ENCODE peak calls at places on chromosomes 12 and 14, in four cellular contexts. J is stomach, M is transverse colon, T is tibial nerve. D is an unnamed sample.

GRCh38 chr14:64654931-64655330 is 49.3 kb upstream of the PLEKHG3 start:
- DNase-seq in J (no peak), M (no peak), T (no peak), D (no peak)

GRCh38 chr14:51504626-51505025 is 147.1 kb upstream of the FRMD6 start:
- DNase-seq in J (no peak), M (no peak), T (no peak), D (no peak)

GRCh38 chr12:27331927-27332324 is 710 bp upstream of the BMAL2 start:
- DNase-seq in J (no peak), M (no peak), T (no peak), D (no peak)

GRCh38 chr12:91133871-91134270 is 22.6 kb upstream of the LUM start:
- DNase-seq in J (no peak), M (no peak), T (no peak), D (no peak)

GRCh38 chr14:56555921-56556570 is 23.6 kb upstream of the TMEM260 start:
- DNase-seq in J (no peak), M (no peak), T (no peak), D (peak; percentile 72)

GRCh38 chr12:56462565-56462964 is 5.8 kb upstream of the SPRYD4 start:
- DNase-seq in J (no peak), M (no peak), T (no peak), D (no peak)

GRCh38 chr12:53268009-53268636 is at the start of gene ESPL1:
- DNase-seq in J (peak; percentile 75), M (peak; percentile 76), T (peak; percentile 28), D (peak; percentile 78)

GRCh38 chr12:90951418-90952110 is 3.4 kb downstream of the CCER1 start:
- DNase-seq in J (no peak), M (no peak), T (no peak), D (no peak)

GRCh38 chr14:88961214-88961613 is 136.8 kb downstream of the TTC8 start:
- DNase-seq in J (no peak), M (peak; percentile 21), T (no peak), D (no peak)

GRCh38 chr12:104938371-104938770 is 19.7 kb downstream of the SLC41A2 start:
- DNase-seq in J (no peak), M (no peak), T (no peak), D (no peak)

GRCh38 chr14:30621354-30621953 is 665 bp upstream of the SCFD1 start:
- DNase-seq in J (no peak), M (peak; percentile 34), T (no peak), D (no peak)

GRCh38 chr12:61536525-61536924 is 723.7 kb upstream of the USP15 start:
- DNase-seq in J (no peak), M (no peak), T (no peak), D (no peak)

GRCh38 chr12:122389677-122390076 is 32.8 kb downstream of the CLIP1 start:
- DNase-seq in J (no peak), M (no peak), T (no peak), D (no peak)

GRCh38 chr12:119573086-119573485 is 20.5 kb upstream of the TMEM233 start:
- DNase-seq in J (no peak), M (no peak), T (no peak), D (no peak)

GRCh38 chr14:93936245-93936644 is 9.1 kb downstream of the FAM181A start:
- DNase-seq in J (no peak), M (no peak), T (no peak), D (peak; percentile 66)

GRCh38 chr12:93886533-93887511 is 209.6 kb downstream of the CRADD start:
- DNase-seq in J (no peak), M (no peak), T (no peak), D (no peak)

GRCh38 chr14:99430491-99430890 is 50.2 kb downstream of the SETD3 start:
- DNase-seq in J (peak; percentile 69), M (no peak), T (no peak), D (no peak)

GRCh38 chr12:46664771-46665287 is 161.0 kb downstream of the SLC38A4 start:
- DNase-seq in J (no peak), M (no peak), T (no peak), D (no peak)

GRCh38 chr12:62446741-62447452 is 19.7 kb upstream of the MON2 start:
- DNase-seq in J (no peak), M (no peak), T (no peak), D (no peak)

GRCh38 chr12:107684990-107685359 is 624 bp upstream of the PWP1 start:
- DNase-seq in J (no peak), M (peak; percentile 21), T (no peak), D (peak; percentile 29)

GRCh38 chr14:85471744-85472143 is 58.2 kb upstream of the FLRT2 start:
- DNase-seq in J (no peak), M (no peak), T (no peak), D (no peak)

GRCh38 chr14:68191567-68192321 is 372.2 kb downstream of the RAD51B start:
- DNase-seq in J (no peak), M (no peak), T (no peak), D (no peak)

GRCh38 chr12:64473176-64473575 is 21.3 kb downstream of the TBK1 start:
- DNase-seq in J (no peak), M (no peak), T (no peak), D (no peak)

GRCh38 chr12:70221626-70222025 is 21.6 kb upstream of the CNOT2 start:
- DNase-seq in J (no peak), M (no peak), T (no peak), D (no peak)

GRCh38 chr14:92973265-92973797 is 50.4 kb downstream of the CHGA start:
- DNase-seq in J (peak; percentile 62), M (peak; percentile 81), T (peak; percentile 53), D (peak; percentile 76)

GRCh38 chr12:102302553-102302952 is 104.9 kb upstream of the PMCH start:
- DNase-seq in J (no peak), M (no peak), T (no peak), D (no peak)

GRCh38 chr14:70317969-70318634 is 41.4 kb downstream of the COX16 start:
- DNase-seq in J (peak; percentile 47), M (peak; percentile 29), T (no peak), D (peak; percentile 31)
- H3K4me1 ChIP-seq in J (no peaks in the 10 kb centered on the region), M (no peaks in the 10 kb centered on the region), T (no peaks in the 10 kb centered on the region), D (no peaks in the 10 kb centered on the region)

DNA sequence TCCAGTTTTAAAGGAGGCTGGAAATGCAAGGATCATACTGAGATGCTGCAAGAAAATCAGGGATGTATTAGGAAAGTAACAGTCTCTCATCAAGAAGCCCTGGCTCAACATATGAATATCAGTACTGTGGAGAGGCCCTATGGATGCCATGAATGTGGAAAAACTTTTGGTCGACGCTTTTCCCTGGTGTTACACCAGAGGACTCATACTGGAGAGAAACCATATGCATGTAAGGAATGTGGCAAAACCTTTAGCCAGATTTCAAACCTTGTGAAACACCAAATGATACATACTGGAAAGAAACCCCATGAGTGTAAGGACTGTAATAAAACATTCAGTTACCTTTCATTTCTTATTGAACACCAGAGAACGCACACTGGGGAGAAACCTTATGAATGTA is 24.5 kb downstream of the ZNF891 start:
- DNase-seq in J (no peak), M (no peak), T (no peak), D (no peak)
- H3K9me3 ChIP-seq in J (peaks cover 97% of the 10 kb centered on the region), M (peaks cover 100% of the 10 kb centered on the region), T (peaks cover 100% of the 10 kb centered on the region), D (peaks cover 39% of the 10 kb centered on the region)

GRCh38 chr12:50105913-50106450 is 2.2 kb downstream of the GPD1 start:
- DNase-seq in J (no peak), M (no peak), T (no peak), D (no peak)
- H3K4me1 ChIP-seq in J (peaks cover 29% of the 10 kb centered on the region), M (peaks cover 34% of the 10 kb centered on the region), T (peaks cover 57% of the 10 kb centered on the region), D (no peaks in the 10 kb centered on the region)

DNA sequence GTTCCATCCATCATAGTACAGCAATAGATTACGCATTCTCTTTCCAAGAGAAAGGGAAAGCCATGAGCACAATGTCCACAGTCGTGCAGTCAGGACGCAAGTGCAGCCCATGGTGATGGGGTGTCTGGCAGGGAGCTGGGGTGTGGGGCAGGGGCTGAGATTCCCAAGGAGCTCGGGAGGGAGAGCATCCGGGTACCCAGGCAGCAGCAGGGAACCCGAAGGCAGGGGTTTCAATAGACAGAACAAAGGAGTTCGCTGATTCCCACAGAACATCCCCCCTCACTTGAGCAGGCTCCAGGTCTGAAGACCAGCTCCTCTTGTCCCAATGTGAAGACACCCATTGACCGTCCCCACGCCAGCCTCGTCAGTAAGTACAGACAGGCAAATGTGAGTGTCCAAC is 13.5 kb downstream of the ANHX start:
- DNase-seq in J (no peak), M (no peak), T (no peak), D (no peak)
- H3K9me3 ChIP-seq in J (peaks cover 4% of the 10 kb centered on the region), M (peaks cover 12% of the 10 kb centered on the region), T (peaks cover 13% of the 10 kb centered on the region), D (peaks cover 4% of the 10 kb centered on the region)

GRCh38 chr12:14957769-14958168 is 3.6 kb downstream of the ARHGDIB start:
- DNase-seq in J (no peak), M (peak; percentile 11), T (no peak), D (no peak)
- H3K4me1 ChIP-seq in J (no peaks in the 10 kb centered on the region), M (peaks cover 16% of the 10 kb centered on the region), T (peaks cover 12% of the 10 kb centered on the region), D (no peaks in the 10 kb centered on the region)